ENCODE peak calls at places on chromosomes 5 and 9, in seven cellular contexts. V, T, L, S, P, B and F are unnamed samples.

GRCh38 chr9:131618071-131618479 is 72.8 kb downstream of the PRRT1B start:
- DNase-seq in V (peak), T (peak), L (no peak), S (no peak), P (no peak), B (peak), F (no peak)

GRCh38 chr9:116152390-116152789 is 1.2 kb upstream of the PAPPA start:
- DNase-seq in V (peak), T (peak), L (no peak), S (no peak), P (no peak), B (peak), F (no peak)

GRCh38 chr9:115630126-115630840 is 512.3 kb upstream of the TNC start:
- DNase-seq in V (no peak), T (no peak), L (no peak), S (no peak), P (no peak), B (no peak), F (no peak)

GRCh38 chr9:72949918-72950325 is 2.9 kb downstream of the ALDH1A1 start:
- DNase-seq in V (no peak), T (no peak), L (no peak), S (no peak), P (no peak), B (no peak), F (no peak)

GRCh38 chr5:41793156-41793770 is 77.0 kb downstream of the OXCT1 start:
- DNase-seq in V (no peak), T (no peak), L (no peak), S (no peak), P (no peak), B (peak), F (no peak)

GRCh38 chr9:111632051-111632450 is 917 bp downstream of the DNAJC25 start:
- DNase-seq in V (no peak), T (peak), L (no peak), S (no peak), P (no peak), B (no peak), F (no peak)

GRCh38 chr5:154286557-154286956 is 96.0 kb downstream of the GALNT10 start:
- DNase-seq in V (no peak), T (peak), L (no peak), S (no peak), P (no peak), B (no peak), F (no peak)

GRCh38 chr9:89637787-89638186 is 33.0 kb downstream of the GADD45G start:
- DNase-seq in V (no peak), T (no peak), L (no peak), S (no peak), P (no peak), B (no peak), F (no peak)

GRCh38 chr5:95823241-95823737 is 763 bp upstream of the GLRX start:
- DNase-seq in V (peak), T (no peak), L (no peak), S (no peak), P (no peak), B (no peak), F (no peak)

GRCh38 chr9:127194881-127195713 is 69.5 kb upstream of the GARNL3 start:
- DNase-seq in V (no peak), T (peak), L (peak), S (no peak), P (no peak), B (no peak), F (no peak)
- TF ChIP-seq JUND in V (no peak), T (no peak), L (no peak), S (no peak), P (no peak), B (no peak), F (no peak)

DNA sequence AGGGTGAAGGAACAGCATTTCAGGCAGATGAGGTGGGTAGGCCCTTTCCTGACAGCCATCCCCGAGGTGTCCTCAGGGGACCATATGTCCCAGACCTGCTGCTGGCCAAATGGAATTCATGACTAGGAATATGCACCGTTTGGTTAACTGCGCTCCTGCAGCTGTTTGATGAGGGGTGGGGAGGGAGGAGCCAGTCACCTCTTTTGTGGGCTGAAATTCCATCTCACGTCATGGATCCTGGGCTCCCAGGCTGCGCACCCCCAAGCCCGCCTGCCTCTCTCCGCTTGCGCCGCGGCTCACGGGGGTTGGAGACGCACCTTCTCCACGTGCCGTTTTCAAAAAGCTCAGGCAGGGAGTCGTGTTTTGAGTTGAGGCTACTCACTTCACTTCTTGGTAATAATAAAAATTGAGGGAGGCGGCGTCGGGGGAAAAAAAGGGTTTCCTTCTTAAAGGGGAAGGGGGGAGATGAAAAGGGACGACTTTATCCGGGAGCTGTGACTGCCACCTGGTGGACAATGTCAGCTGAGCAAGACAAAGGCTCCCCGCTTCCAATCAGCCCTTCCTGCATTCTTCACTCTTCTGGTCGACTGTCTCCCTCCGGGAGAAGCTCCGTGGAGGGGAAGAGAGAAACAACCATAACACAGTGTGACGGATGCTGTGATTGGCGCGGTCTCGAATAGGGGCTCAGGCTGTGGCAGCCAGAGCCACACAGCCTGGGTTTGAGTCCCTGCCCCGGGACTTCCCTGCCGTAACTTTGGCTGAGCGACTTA is 15.9 kb upstream of the C5orf47 start:
- DNase-seq in V (peak), T (peak), L (peak), S (peak), P (peak), B (peak), F (peak)
- TF ChIP-seq JUND in V (no peak), T (no peak), L (no peak), S (no peak), P (peak), B (no peak), F (no peak)

GRCh38 chr5:16486679-16487078 is 21.1 kb upstream of the ZNF622 start:
- DNase-seq in V (no peak), T (no peak), L (no peak), S (no peak), P (no peak), B (no peak), F (no peak)

GRCh38 chr5:16483361-16483760 is 17.8 kb upstream of the ZNF622 start:
- DNase-seq in V (no peak), T (no peak), L (no peak), S (no peak), P (no peak), B (no peak), F (no peak)

GRCh38 chr5:16484081-16484480 is 18.5 kb upstream of the ZNF622 start:
- DNase-seq in V (no peak), T (no peak), L (no peak), S (no peak), P (no peak), B (no peak), F (no peak)

GRCh38 chr5:16480144-16480543 is 14.5 kb upstream of the ZNF622 start:
- DNase-seq in V (no peak), T (no peak), L (no peak), S (no peak), P (no peak), B (no peak), F (no peak)

DNA sequence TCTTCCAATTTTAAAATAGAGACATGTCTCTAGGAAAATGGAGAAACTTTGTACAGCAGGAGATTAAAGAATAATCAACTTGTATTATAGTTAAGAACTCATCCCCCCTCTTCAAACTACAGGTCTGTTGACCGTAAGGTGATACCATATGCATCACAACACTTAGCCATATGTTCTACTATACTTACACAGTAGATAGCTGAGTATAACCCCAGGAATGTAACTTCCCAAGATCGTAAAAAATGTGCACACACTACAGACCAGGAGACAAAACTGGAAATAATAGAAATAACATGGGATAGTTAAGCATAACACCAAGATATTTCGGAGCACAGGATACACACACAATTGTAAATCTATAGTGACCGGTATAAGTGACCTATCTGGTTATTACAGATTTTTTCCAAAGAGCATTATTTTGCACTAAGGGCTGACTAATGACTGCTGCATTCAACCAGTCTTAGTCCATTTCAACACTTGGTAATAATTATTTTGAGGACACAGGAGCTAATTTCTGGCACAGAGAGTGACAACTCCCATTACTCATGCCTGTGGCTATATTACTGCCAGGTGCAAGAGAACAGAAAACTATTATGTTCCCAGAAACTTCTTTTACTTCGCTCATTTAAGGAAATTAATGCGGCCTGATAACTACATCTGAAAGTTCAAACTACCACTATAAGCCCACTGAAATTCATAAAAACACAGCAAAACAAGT is 15.4 kb upstream of the ZNF622 start:
- DNase-seq in V (no peak), T (no peak), L (no peak), S (no peak), P (no peak), B (no peak), F (no peak)
- TF ChIP-seq JUND in V (no peak), T (no peak), L (no peak), S (no peak), P (no peak), B (no peak), F (no peak)

GRCh38 chr9:124843635-124844034 is 9.6 kb upstream of the WDR38 start:
- DNase-seq in V (no peak), T (no peak), L (no peak), S (no peak), P (no peak), B (no peak), F (no peak)
- TF ChIP-seq JUND in V (no peak), T (no peak), L (no peak), S (no peak), P (no peak), B (no peak), F (no peak)

DNA sequence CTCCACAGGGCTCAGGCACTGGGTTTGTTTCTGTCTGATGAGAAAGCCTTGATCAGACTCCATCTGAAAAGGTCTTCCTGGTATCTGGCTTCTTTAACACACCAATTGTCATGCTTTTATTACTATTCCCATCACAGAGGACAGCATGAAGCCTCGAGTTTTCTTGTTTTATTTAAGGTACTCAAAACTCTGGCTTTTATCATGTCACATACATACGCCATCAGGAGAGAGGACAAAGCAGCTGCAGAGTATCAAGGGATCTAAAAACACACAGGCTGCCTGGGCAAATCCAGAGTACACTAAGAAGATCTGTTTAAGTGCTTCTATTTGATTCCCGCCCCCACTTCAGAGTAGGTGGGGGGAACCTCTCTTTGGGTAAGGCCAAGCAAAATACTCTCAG is 277.2 kb downstream of the SPOCK1 start:
- DNase-seq in V (no peak), T (no peak), L (no peak), S (no peak), P (no peak), B (peak), F (no peak)
- TF ChIP-seq JUND in V (no peak), T (no peak), L (no peak), S (no peak), P (no peak), B (no peak), F (no peak)

GRCh38 chr5:169631360-169631759 is 5.7 kb upstream of the DOCK2 start:
- DNase-seq in V (no peak), T (no peak), L (no peak), S (no peak), P (no peak), B (no peak), F (no peak)

GRCh38 chr5:169628891-169629290 is 8.2 kb upstream of the DOCK2 start:
- DNase-seq in V (no peak), T (no peak), L (no peak), S (no peak), P (no peak), B (no peak), F (no peak)

GRCh38 chr5:169627551-169627950 is 9.5 kb upstream of the DOCK2 start:
- DNase-seq in V (no peak), T (no peak), L (no peak), S (no peak), P (no peak), B (no peak), F (no peak)

GRCh38 chr5:169629847-169630548 is 7.1 kb upstream of the DOCK2 start:
- DNase-seq in V (no peak), T (peak), L (no peak), S (no peak), P (no peak), B (no peak), F (no peak)

DNA sequence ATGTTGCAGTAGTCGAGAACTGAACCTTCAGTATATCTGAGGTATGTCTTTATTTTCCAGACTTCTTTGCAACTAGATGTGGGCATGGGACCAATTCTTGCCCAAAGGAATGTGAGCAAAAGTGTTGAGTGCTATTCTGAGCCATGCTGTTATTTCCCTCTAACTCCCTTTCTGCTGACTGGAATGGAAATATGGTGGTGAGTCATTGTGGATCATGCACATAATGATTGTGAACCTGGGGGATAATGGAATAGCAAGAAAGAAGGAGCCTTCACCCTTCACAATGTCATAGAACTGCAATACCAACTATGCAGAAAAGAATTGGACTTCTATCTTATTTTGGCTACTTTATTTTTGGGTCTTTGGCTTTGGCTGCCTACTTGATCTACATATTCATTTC is 10.3 kb upstream of the DOCK2 start:
- DNase-seq in V (no peak), T (no peak), L (no peak), S (no peak), P (no peak), B (no peak), F (no peak)
- TF ChIP-seq JUND in V (no peak), T (no peak), L (no peak), S (no peak), P (no peak), B (peak), F (no peak)

DNA sequence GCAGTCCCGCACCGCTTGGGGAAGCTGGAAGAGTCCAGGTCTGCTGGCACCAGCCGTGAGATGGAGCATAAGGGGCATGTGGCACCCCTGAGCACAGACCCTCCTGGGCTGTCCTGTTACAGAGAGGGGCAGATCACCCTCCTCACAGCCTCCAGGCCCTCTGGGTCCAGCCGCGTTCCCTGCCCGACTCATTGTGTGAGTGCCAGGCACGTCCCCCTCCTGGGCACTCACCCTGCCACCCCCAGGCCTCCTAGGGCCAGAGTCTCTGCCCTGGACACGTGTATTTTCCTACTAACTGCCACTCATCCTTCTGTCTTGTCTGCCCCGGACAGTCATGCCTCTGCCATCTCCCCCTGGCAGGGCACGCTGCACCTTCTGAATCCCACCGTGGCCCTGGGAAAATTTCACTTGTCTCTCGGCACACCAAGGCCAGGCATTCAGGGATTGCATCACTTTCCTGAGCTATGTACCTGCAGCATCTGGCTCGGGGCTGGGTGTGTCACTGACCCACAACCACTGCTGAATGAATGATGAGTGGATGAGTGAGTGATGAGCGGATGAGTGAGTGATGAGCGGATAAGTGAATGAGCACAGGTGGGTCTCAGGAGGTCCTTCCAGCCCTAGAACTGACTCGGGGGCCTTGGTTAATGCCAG is 21.5 kb upstream of the FCN1 start:
- DNase-seq in V (no peak), T (no peak), L (no peak), S (no peak), P (no peak), B (no peak), F (no peak)
- TF ChIP-seq JUND in V (no peak), T (no peak), L (no peak), S (no peak), P (no peak), B (no peak), F (no peak)